ENCODE peak calls at places on chromosomes 6 and 20, in six cellular contexts. V is CD8-positive, alpha-beta T cell; O is fibroblast of mammary gland; K is endodermal cell; G is breast epithelium; Y is foreskin fibroblast. L is an unnamed sample.

GRCh38 chr20:19828233-19828632 is 70.2 kb downstream of the RIN2 start:
- DNase-seq in V (no peak), Y (no peak), G (no peak), O (peak), K (no peak), L (peak)

GRCh38 chr6:169005141-169005540 is 248.5 kb downstream of the THBS2 start:
- DNase-seq in O (no peak), K (no peak), Y (no peak), G (no peak), V (no peak), L (no peak)

GRCh38 chr6:32761084-32761483 is 2.2 kb downstream of the HLA-DQB2 start:
- DNase-seq in O (no peak), G (no peak), Y (no peak), K (no peak), V (no peak), L (no peak)

GRCh38 chr20:57891067-57891466 is 181.3 kb upstream of the PMEPA1 start:
- DNase-seq in Y (no peak), K (no peak), V (no peak), O (no peak), G (peak), L (no peak)

GRCh38 chr6:141988954-141989705 is 143.6 kb upstream of the GJE1 start:
- DNase-seq in O (peak), V (no peak), Y (peak), G (no peak), K (peak), L (peak)

GRCh38 chr6:32501016-32501415 is 29.1 kb downstream of the HLA-DRB5 start:
- DNase-seq in V (no peak), Y (no peak), O (no peak), K (no peak), G (no peak), L (no peak)

GRCh38 chr6:3841066-3841454 is 8.1 kb upstream of the FAM50B start:
- DNase-seq in K (no peak), Y (no peak), V (no peak), O (no peak), G (no peak), L (no peak)

GRCh38 chr6:150939399-150939798 is 73.9 kb downstream of the MTHFD1L start:
- DNase-seq in G (no peak), V (no peak), K (no peak), Y (no peak), O (no peak), L (no peak)

GRCh38 chr6:9126845-9127560 is 691.7 kb upstream of the SLC35B3 start:
- DNase-seq in Y (peak), O (peak), G (no peak), V (no peak), K (no peak), L (peak)

GRCh38 chr20:63102720-63103375 is 96.1 kb upstream of the BHLHE23 start:
- DNase-seq in Y (peak), G (no peak), K (peak), V (peak), O (peak), L (no peak)

GRCh38 chr6:52284131-52284459 is 447 bp downstream of the MCM3 start:
- DNase-seq in O (peak), V (no peak), Y (peak), G (no peak), K (peak), L (no peak)

GRCh38 chr6:118319890-118320289 is 228.2 kb upstream of the PLN start:
- DNase-seq in O (no peak), K (no peak), Y (no peak), V (no peak), G (no peak), L (no peak)

GRCh38 chr6:35931120-35931561 is 10.2 kb upstream of the SRPK1 start:
- DNase-seq in O (no peak), G (no peak), V (no peak), Y (no peak), K (peak), L (no peak)
- H3K4me3 ChIP-seq in O (no peak), G (no peak), V (no peak), Y (no peak), K (peak), L (no peak)

GRCh38 chr6:83160167-83160566 is 32.9 kb downstream of the PGM3 start:
- DNase-seq in V (no peak), O (no peak), Y (no peak), G (no peak), K (no peak), L (no peak)
- TF ChIP-seq CTCF in V (no peak), O (no peak), Y (no peak), G (no peak), K (no peak), L (no peak)

GRCh38 chr6:41200901-41201783 is at the start of gene TREML2:
- DNase-seq in O (no peak), V (peak), G (no peak), K (peak), Y (no peak), L (no peak)
- H3K4me3 ChIP-seq in O (no peak), V (peak), G (no peak), K (no peak), Y (no peak), L (no peak)

GRCh38 chr6:11585426-11586016 is 48.0 kb downstream of the TMEM170B start:
- DNase-seq in Y (peak), V (no peak), O (peak), G (no peak), K (no peak), L (peak)
- TF ChIP-seq CTCF in Y (peak), V (peak), O (peak), G (no peak), K (peak), L (peak)

DNA sequence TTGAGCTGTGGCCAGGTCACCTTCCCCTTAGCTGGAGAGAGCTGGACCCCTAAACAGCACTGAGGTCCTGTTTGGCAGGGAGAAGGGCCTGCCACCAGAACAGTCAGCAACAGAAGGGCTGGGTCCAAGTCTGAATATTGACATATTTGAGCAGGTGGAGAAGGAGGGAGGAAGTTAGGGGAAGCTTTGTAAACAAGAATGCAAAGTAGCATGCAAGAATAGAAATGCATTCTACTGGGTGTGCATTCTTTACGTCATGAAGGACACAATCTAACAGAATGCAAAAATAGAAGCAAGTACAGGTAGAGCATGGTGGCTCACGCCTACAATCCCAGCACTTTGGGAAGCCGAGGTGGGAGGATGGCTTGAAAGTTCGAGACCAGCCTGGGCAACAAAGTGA is 100.5 kb downstream of the QRSL1 start:
- DNase-seq in V (no peak), O (no peak), Y (no peak), K (no peak), G (no peak), L (no peak)
- H3K4me3 ChIP-seq in V (no peak), O (no peak), Y (no peak), K (no peak), G (no peak), L (no peak)

GRCh38 chr20:37218431-37218830 is 39.1 kb upstream of the MROH8 start:
- DNase-seq in V (no peak), Y (no peak), G (no peak), K (no peak), O (no peak), L (no peak)
- TF ChIP-seq CTCF in V (no peak), Y (no peak), G (no peak), K (no peak), O (no peak), L (no peak)

DNA sequence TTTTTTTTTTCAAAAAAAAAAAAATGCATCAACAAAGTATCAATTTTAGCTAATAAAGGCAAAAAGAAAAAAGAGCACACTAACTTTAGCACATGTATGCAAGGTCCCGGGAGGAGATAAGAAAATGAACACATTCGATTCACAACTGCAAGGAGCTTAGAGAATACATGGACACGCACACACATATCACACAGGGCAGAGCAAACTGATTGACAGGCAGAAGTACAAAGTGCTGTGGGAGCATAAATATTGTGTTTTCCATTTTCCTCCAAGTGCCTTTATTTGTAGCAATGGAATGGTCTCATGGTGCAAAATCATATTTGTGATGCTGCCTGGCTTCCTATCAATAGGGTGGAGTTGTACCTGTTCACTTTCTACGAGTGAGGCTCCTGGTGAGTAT is 63.8 kb downstream of the SGK1 start:
- DNase-seq in Y (no peak), G (no peak), O (no peak), K (no peak), V (no peak), L (no peak)
- H3K4me3 ChIP-seq in Y (no peak), G (no peak), O (no peak), K (no peak), V (no peak), L (no peak)

GRCh38 chr6:70652216-70652615 is 15.5 kb upstream of the SMAP1 start:
- DNase-seq in G (no peak), O (no peak), V (no peak), Y (no peak), K (no peak), L (no peak)
- TF ChIP-seq CTCF in G (no peak), O (no peak), V (no peak), Y (no peak), K (no peak), L (no peak)

GRCh38 chr6:159727717-159728440 is 573 bp downstream of the WTAP start:
- DNase-seq in K (no peak), O (peak), Y (no peak), G (peak), V (no peak), L (peak)

GRCh38 chr6:159728552-159728951 is 1.2 kb downstream of the WTAP start:
- DNase-seq in K (no peak), O (peak), Y (no peak), G (no peak), V (no peak), L (peak)

GRCh38 chr6:159726918-159727716 is at the start of gene WTAP:
- DNase-seq in Y (peak), G (peak), V (peak), O (peak), K (peak), L (peak)

GRCh38 chr6:159729598-159729997 is 2.3 kb downstream of the WTAP start:
- DNase-seq in G (no peak), O (peak), K (no peak), V (no peak), Y (no peak), L (peak)

DNA sequence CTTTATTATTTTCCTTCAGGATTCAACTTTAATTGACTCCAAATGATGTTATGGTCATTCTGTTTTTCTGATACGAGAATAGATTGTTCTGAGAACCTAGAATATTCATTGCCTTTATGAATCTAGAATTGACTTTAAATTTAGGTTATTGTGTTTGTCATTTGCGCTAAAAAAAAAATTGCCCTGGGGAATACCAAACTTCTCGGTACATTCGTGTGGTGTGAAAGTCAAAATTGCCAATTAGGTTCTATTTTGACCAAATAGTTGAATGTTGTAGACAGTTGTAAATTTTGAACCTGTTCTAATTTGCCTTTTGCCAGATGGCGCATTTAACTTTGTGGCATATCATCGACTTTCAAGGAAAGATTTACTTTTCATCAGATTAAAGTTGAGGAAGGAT is 3.0 kb downstream of the WTAP start:
- DNase-seq in Y (no peak), G (no peak), K (no peak), V (no peak), O (no peak), L (no peak)
- H3K4me3 ChIP-seq in Y (peak), G (peak), K (peak), V (no peak), O (peak), L (no peak)

DNA sequence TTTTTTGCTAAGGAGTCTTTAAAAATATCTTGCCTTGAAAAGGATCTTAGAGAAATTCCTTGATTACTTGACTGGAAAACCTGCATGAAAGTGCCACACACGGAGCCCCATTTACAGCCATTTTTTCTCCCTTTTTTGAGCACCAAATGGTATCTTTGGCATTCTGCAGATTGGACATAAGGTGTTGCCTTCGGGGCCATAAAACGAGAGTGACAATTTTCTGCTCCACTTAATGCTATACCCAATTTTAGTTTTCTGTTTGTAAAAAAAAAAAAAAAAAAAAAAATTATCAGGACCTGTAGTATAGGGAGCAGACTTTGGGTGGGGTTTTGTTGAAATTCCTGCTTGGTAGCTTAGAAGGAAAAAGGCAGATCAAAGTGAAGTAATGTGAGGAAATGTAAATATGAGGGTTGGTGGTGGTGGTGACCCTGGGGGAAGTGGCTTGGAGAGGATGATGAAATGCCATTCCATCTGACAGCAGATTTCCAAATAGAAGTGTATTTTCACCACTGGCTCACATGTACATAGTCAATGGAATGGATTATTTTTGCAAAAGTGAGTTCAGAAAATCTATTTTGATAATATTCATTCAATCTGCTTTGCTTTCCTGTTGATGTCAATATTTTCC is 212.1 kb upstream of the SOX4 start:
- DNase-seq in O (no peak), Y (no peak), G (no peak), V (no peak), K (no peak), L (no peak)
- TF ChIP-seq CTCF in O (no peak), Y (no peak), G (no peak), V (no peak), K (no peak), L (no peak)

L was measured in astrocyte of the spinal cord.